ENCODE peak calls at places on chromosomes 1 and 21, in nine cellular contexts. D is GM12878, R is IMR-90, P is heart left ventricle, X is transverse colon, S is body of pancreas, M is esophagus squamous epithelium, A is stomach, U is HCT116. I is an unnamed sample.

GRCh38 chr1:36984026-36984425 is 50.3 kb downstream of the GRIK3 start:
- DNase-seq in D (no peak), R (no peak), P (no peak), X (no peak), S (no peak), M (no peak), A (no peak), U (no peak), I (no peak)

GRCh38 chr1:172951728-172952365 is 98.9 kb downstream of the TNFSF18 start:
- DNase-seq in D (no peak), R (peak; percentile 91), P (no peak), X (no peak), S (no peak), M (no peak), A (no peak), U (no peak), I (no peak)

GRCh38 chr21:28636988-28637691 is 355.5 kb downstream of the LTN1 start:
- DNase-seq in D (no peak), R (peak; percentile 94), P (no peak), X (no peak), S (no peak), M (no peak), A (no peak), U (no peak), I (no peak)

GRCh38 chr1:214898154-214898553 is 184.4 kb upstream of the KCNK2 start:
- DNase-seq in D (no peak), R (no peak), P (no peak), X (no peak), S (no peak), M (no peak), A (no peak), U (no peak), I (no peak)

GRCh38 chr21:27515676-27516075 is 548.8 kb upstream of the ADAMTS5 start:
- DNase-seq in D (no peak), R (no peak), P (no peak), X (no peak), S (no peak), M (no peak), A (no peak), U (no peak), I (no peak)

GRCh38 chr1:227883641-227884301 is 64.0 kb downstream of the WNT9A start:
- DNase-seq in D (no peak), R (no peak), P (peak; percentile 17), X (no peak), S (peak; percentile 6), M (no peak), A (peak; percentile 13), U (no peak), I (peak; percentile 93)

GRCh38 chr1:10830961-10831669 is 34.7 kb upstream of the CASZ1 start:
- DNase-seq in D (no peak), R (no peak), P (no peak), X (no peak), S (no peak), M (no peak), A (no peak), U (no peak), I (no peak)

GRCh38 chr1:34147301-34147700 is 17.7 kb downstream of the CSMD2 start:
- DNase-seq in D (no peak), R (no peak), P (no peak), X (no peak), S (no peak), M (no peak), A (no peak), U (no peak), I (no peak)

GRCh38 chr1:238161955-238162354 is 271.2 kb upstream of the ZP4 start:
- DNase-seq in D (no peak), R (no peak), P (no peak), X (no peak), S (no peak), M (no peak), A (no peak), U (no peak), I (no peak)

GRCh38 chr1:39533442-39533841 is 42.0 kb downstream of the BMP8A start:
- DNase-seq in D (no peak), R (no peak), P (no peak), X (no peak), S (no peak), M (no peak), A (no peak), U (no peak), I (no peak)

GRCh38 chr1:46341222-46342083 is 846 bp downstream of the NSUN4 start:
- DNase-seq in D (no peak), R (no peak), P (no peak), X (no peak), S (no peak), M (no peak), A (no peak), U (no peak), I (no peak)

GRCh38 chr1:15584489-15585363 is at the start of gene AGMAT:
- DNase-seq in D (no peak), R (no peak), P (no peak), X (peak; percentile 65), S (peak; percentile 46), M (no peak), A (peak; percentile 43), U (no peak), I (no peak)

GRCh38 chr1:195766709-195767108 is 841.5 kb downstream of the KCNT2 start:
- DNase-seq in D (no peak), R (peak; percentile 43), P (no peak), X (no peak), S (no peak), M (no peak), A (no peak), U (no peak), I (no peak)

GRCh38 chr1:176656257-176656995 is 193.5 kb downstream of the PAPPA2 start:
- DNase-seq in D (no peak), R (peak; percentile 67), P (peak; percentile 45), X (no peak), S (peak; percentile 74), M (no peak), A (no peak), U (no peak), I (no peak)

GRCh38 chr1:156160744-156161181 is 7.4 kb downstream of the SEMA4A start:
- DNase-seq in D (no peak), R (peak; percentile 58), P (peak; percentile 94), X (peak; percentile 75), S (peak; percentile 78), M (no peak), A (peak; percentile 56), U (no peak), I (no peak)

GRCh38 chr21:42032968-42033367 is 22.8 kb upstream of the ZBTB21 start:
- DNase-seq in D (no peak), R (no peak), P (no peak), X (no peak), S (no peak), M (no peak), A (no peak), U (no peak), I (no peak)

GRCh38 chr1:236280438-236281285 is 1.1 kb downstream of the ERO1B start:
- DNase-seq in D (no peak), R (no peak), P (no peak), X (peak; percentile 12), S (peak; percentile 41), M (no peak), A (no peak), U (no peak), I (no peak)

DNA sequence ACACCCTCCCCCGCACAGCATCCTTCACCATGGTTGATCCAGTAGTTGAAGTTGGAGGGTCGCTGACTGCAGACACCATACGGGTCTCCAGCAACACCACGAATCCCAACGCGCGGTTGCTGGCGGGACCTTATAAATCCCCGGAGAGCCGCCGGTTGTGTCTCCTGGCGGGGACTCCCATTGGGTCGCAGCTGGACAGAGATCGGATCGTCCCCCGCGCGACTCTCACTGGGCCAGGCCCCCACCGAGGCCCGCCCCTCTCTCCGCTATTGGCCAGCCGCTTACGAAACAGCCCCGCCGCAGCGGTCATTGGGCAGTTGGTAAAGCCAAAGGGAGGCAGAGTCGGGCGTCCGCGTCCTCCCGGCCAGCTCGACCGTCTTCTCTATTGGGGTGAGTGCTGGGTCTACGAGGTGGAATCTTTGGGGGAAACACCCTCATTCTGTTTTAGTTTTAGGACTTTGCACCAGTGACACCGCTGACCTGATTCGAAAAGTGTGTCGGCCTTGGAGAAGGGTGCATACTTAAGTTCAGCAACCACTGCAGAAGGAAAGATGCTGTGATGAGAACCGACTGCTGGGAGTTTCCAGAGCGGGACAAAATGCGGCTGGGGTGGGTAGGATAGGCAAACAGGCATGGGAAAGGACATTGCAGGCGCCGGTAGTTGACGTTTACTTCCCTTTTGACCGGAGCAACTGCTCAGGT is 27.4 kb downstream of the RABIF start:
- DNase-seq in D (no peak), R (peak; percentile 86), P (peak; percentile 95), X (peak; percentile 94), S (peak; percentile 85), M (peak; percentile 34), A (peak; percentile 93), U (peak; percentile 75), I (peak; percentile 90)
- TF ChIP-seq POLR2A in D (no peak), R (no peak), P (peak; percentile 66), X (peak; percentile 64), S (no peak), M (peak; percentile 42), A (no peak), U (peak; percentile 56), I (peak; percentile 32)

GRCh38 chr1:32622806-32623694 is 27.3 kb downstream of the ZBTB8OS start:
- DNase-seq in D (no peak), R (no peak), P (no peak), X (no peak), S (no peak), M (no peak), A (no peak), U (no peak), I (no peak)

GRCh38 chr1:32626176-32626575 is 24.2 kb downstream of the ZBTB8OS start:
- DNase-seq in D (no peak), R (peak; percentile 7), P (no peak), X (no peak), S (no peak), M (no peak), A (no peak), U (no peak), I (no peak)

GRCh38 chr1:32622205-32622604 is 28.1 kb downstream of the ZBTB8OS start:
- DNase-seq in D (no peak), R (no peak), P (no peak), X (no peak), S (no peak), M (no peak), A (no peak), U (no peak), I (no peak)

GRCh38 chr1:32623775-32624174 is 26.6 kb downstream of the ZBTB8OS start:
- DNase-seq in D (no peak), R (no peak), P (no peak), X (no peak), S (no peak), M (no peak), A (no peak), U (no peak), I (no peak)

GRCh38 chr1:32627596-32628162 is 22.7 kb downstream of the ZBTB8OS start:
- DNase-seq in D (peak; percentile 69), R (no peak), P (no peak), X (peak; percentile 35), S (no peak), M (no peak), A (no peak), U (no peak), I (no peak)
- H3K4me3 ChIP-seq in D (peak overlapping the region; percentile 7), R (no peak overlapping the region), P (no peak overlapping the region), X (no peak overlapping the region), S (no peak overlapping the region), M (no peak overlapping the region), A (no peak overlapping the region), U (no peak overlapping the region), I (no peak overlapping the region)

GRCh38 chr1:85343612-85344255 is 67.3 kb upstream of the BCL10 start:
- DNase-seq in D (no peak), R (peak; percentile 82), P (no peak), X (no peak), S (no peak), M (no peak), A (no peak), U (no peak), I (no peak)
- H3K4me1 ChIP-seq in D (no peaks in the 10 kb centered on the region), R (peaks cover 11% of the 10 kb centered on the region), P (no peaks in the 10 kb centered on the region), X (peaks cover 20% of the 10 kb centered on the region), S (peaks cover 35% of the 10 kb centered on the region), M (no peaks in the 10 kb centered on the region), A (peaks cover 11% of the 10 kb centered on the region), U (peaks cover 33% of the 10 kb centered on the region), I (peaks cover 12% of the 10 kb centered on the region)

GRCh38 chr1:246613131-246613758 is 47.0 kb downstream of the CNST start:
- DNase-seq in D (no peak), R (no peak), P (no peak), X (no peak), S (no peak), M (no peak), A (no peak), U (no peak), I (no peak)
- TF ChIP-seq POLR2A in D (no peak), R (no peak), P (no peak), X (no peak), S (no peak), M (no peak), A (no peak), U (no peak), I (no peak)